ENCODE peak calls at places on chromosomes 3 and 15, in eight cellular contexts. A is RWPE1, D is GM12865, H is AG04449, O is WTC11, L is lower lobe of right lung, J is progenitor cell of endocrine pancreas, M is GM20000. Z is an unnamed sample.

GRCh38 chr15:101579766-101580165 is 72.4 kb downstream of the TM2D3 start:
- DNase-seq in A (peak), D (peak), H (no peak), O (no peak), L (no peak), J (no peak), M (no peak), Z (peak)

GRCh38 chr3:63979093-63979492 is 44.2 kb downstream of the PSMD6 start:
- DNase-seq in A (no peak), D (no peak), H (no peak), O (no peak), L (no peak), J (no peak), M (no peak), Z (no peak)

GRCh38 chr3:171123913-171124312 is 97.4 kb upstream of the SLC2A2 start:
- DNase-seq in A (no peak), D (no peak), H (no peak), O (no peak), L (no peak), J (no peak), M (no peak), Z (no peak)

GRCh38 chr3:110198717-110199587 is 861.6 kb upstream of the DPPA4 start:
- DNase-seq in A (no peak), D (no peak), H (no peak), O (no peak), L (peak), J (no peak), M (no peak), Z (no peak)

GRCh38 chr15:29312387-29312786 is 42.8 kb upstream of the NSMCE3 start:
- DNase-seq in A (no peak), D (peak), H (peak), O (no peak), L (no peak), J (no peak), M (no peak), Z (no peak)

GRCh38 chr3:11626084-11626463 is 17.6 kb downstream of the VGLL4 start:
- DNase-seq in A (no peak), D (peak), H (no peak), O (no peak), L (no peak), J (no peak), M (peak), Z (no peak)

GRCh38 chr3:67357610-67358458 is 296.6 kb downstream of the SUCLG2 start:
- DNase-seq in A (peak), D (peak), H (no peak), O (peak), L (no peak), J (no peak), M (peak), Z (peak)

GRCh38 chr3:2156244-2156847 is 57.7 kb downstream of the CNTN4 start:
- DNase-seq in A (no peak), D (peak), H (no peak), O (peak), L (no peak), J (peak), M (peak), Z (peak)

GRCh38 chr3:53320697-53321096 is 26.6 kb downstream of the DCP1A start:
- DNase-seq in A (no peak), D (no peak), H (no peak), O (no peak), L (no peak), J (no peak), M (no peak), Z (peak)

GRCh38 chr3:160451602-160452001 is 2.0 kb upstream of the TRIM59 start:
- DNase-seq in A (no peak), D (no peak), H (no peak), O (no peak), L (no peak), J (no peak), M (no peak), Z (no peak)

GRCh38 chr15:64146041-64146440 is 5.5 kb upstream of the SNX22 start:
- DNase-seq in A (no peak), D (no peak), H (no peak), O (no peak), L (no peak), J (no peak), M (no peak), Z (no peak)

GRCh38 chr15:94441782-94442181 is 210.4 kb downstream of the MCTP2 start:
- DNase-seq in A (no peak), D (no peak), H (no peak), O (no peak), L (no peak), J (no peak), M (no peak), Z (no peak)

GRCh38 chr3:150059729-150060128 is 89.0 kb upstream of the PFN2 start:
- DNase-seq in A (no peak), D (no peak), H (no peak), O (no peak), L (no peak), J (no peak), M (no peak), Z (no peak)
- TF ChIP-seq CTCF in A (no peak), D (no peak), H (no peak), O (no peak), L (no peak), J (no peak), M (no peak), Z (no peak)

GRCh38 chr15:85005319-85005718 is 23.7 kb downstream of the PDE8A start:
- DNase-seq in A (no peak), D (no peak), H (no peak), O (no peak), L (no peak), J (no peak), M (no peak), Z (no peak)
- TF ChIP-seq CTCF in A (no peak), D (no peak), H (no peak), O (no peak), L (no peak), J (peak), M (no peak), Z (no peak)

GRCh38 chr3:60707452-60708020 is 543.7 kb downstream of the FHIT start:
- DNase-seq in A (no peak), D (no peak), H (no peak), O (no peak), L (no peak), J (no peak), M (no peak), Z (no peak)
- TF ChIP-seq CTCF in A (no peak), D (no peak), H (no peak), O (no peak), L (no peak), J (no peak), M (no peak), Z (no peak)

DNA sequence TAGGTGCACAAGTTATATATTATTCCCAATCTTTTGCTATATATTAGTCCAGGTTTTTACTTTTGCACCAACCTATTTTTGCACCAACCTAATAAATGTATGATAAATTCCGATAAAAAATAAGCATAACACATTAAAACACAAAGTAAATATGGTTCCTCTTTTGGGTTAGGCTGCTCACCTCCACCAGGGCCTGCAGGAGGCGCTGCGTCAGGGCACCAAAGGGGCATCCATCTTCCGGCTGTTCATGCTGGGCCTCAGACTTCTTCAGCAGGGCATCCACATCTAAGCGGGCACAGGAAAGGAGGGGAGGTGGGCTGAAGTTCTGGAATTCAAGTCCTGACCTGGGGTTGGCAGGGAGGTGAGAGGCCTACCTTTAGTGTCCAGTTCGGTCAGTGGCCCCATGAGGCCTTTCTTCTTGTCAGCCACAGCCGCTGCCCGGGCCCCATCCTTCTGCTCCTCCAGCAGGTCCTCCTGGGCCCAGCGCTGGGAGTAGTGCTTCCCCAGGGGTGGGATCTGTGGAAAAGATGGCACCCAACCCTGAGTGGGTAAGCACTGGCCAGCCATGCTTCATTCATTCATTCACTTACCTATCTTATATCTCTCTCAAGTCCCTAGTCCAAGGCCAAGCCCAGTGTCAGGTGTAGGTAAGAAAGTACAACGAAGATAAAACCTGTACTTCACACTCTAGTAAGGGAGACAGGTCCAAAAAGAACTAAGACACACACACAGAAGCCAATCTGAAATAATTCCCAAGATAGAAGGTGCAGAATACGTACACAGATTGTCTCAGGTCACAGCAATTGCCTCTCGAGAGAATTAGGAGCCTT is 5.2 kb downstream of the TADA3 start:
- DNase-seq in A (no peak), D (no peak), H (no peak), O (no peak), L (no peak), J (no peak), M (no peak), Z (no peak)
- TF ChIP-seq CTCF in A (peak), D (peak), H (peak), O (peak), L (peak), J (peak), M (peak), Z (peak)

GRCh38 chr3:107740992-107741896 is 218.5 kb downstream of the BBX start:
- DNase-seq in A (peak), D (peak), H (no peak), O (no peak), L (no peak), J (no peak), M (no peak), Z (peak)
- TF ChIP-seq CTCF in A (peak), D (peak), H (peak), O (peak), L (peak), J (peak), M (peak), Z (peak)

GRCh38 chr3:9080165-9080564 is 116.9 kb upstream of the RAD18 start:
- DNase-seq in A (peak), D (peak), H (no peak), O (no peak), L (no peak), J (no peak), M (no peak), Z (peak)

GRCh38 chr3:9081201-9081818 is 118.0 kb upstream of the RAD18 start:
- DNase-seq in A (no peak), D (no peak), H (no peak), O (no peak), L (no peak), J (no peak), M (no peak), Z (no peak)

GRCh38 chr3:9079674-9080073 is 116.4 kb upstream of the RAD18 start:
- DNase-seq in A (peak), D (peak), H (no peak), O (no peak), L (no peak), J (no peak), M (no peak), Z (peak)

GRCh38 chr3:9076985-9077384 is 113.7 kb upstream of the RAD18 start:
- DNase-seq in A (no peak), D (no peak), H (no peak), O (no peak), L (no peak), J (no peak), M (no peak), Z (no peak)

GRCh38 chr3:9078561-9079240 is 115.4 kb upstream of the RAD18 start:
- DNase-seq in A (no peak), D (peak), H (no peak), O (no peak), L (no peak), J (no peak), M (peak), Z (no peak)
- TF ChIP-seq CTCF in A (no peak), D (no peak), H (no peak), O (no peak), L (no peak), J (peak), M (peak), Z (no peak)

DNA sequence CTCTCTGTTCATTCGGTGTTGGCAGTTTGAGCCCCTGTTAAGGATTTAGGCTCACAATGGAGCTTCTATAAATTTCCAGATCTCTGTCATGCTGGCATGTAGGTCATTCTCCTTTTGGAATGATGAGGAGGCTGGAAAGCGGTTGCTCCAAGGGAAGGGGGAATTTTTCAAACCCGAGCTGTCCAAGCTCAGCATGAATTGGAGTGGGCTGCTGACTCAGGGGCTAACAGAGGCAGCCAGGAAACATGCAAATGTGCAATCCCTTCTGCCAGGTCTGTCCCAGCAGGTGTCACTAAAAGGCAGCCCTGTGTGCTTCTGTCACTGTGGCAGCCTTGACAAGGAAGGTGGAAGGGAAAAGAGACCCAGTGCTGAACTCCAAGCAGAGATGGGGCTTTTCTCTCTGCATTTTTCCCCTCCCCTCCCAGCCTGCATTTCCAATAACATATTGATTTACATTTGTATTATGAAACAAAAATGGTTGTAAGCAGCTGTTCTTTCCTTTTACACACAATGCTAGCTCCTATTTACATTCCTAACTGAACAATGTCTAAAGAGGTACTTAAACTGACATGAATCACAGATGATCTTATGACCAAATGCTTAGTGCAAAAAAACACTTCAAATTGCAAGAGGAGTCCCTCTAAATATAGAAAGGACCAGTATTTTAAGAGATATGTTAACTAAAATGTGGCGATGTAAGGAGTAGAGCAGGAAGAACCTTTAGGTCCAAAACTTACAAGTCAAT is 84.4 kb upstream of the ATP10A start:
- DNase-seq in A (no peak), D (no peak), H (no peak), O (peak), L (no peak), J (no peak), M (no peak), Z (no peak)
- TF ChIP-seq CTCF in A (no peak), D (peak), H (peak), O (no peak), L (no peak), J (peak), M (no peak), Z (no peak)

GRCh38 chr3:133042778-133043177 is 4.6 kb downstream of the TMEM108 start:
- DNase-seq in A (no peak), D (no peak), H (no peak), O (no peak), L (no peak), J (no peak), M (no peak), Z (no peak)

GRCh38 chr3:133041524-133041829 is 3.3 kb downstream of the TMEM108 start:
- DNase-seq in A (no peak), D (no peak), H (no peak), O (no peak), L (no peak), J (no peak), M (no peak), Z (no peak)

GRCh38 chr3:133038089-133038730 is at the start of gene TMEM108:
- DNase-seq in A (peak), D (no peak), H (no peak), O (peak), L (peak), J (peak), M (peak), Z (no peak)

GRCh38 chr3:133038731-133039398 is 674 bp downstream of the TMEM108 start:
- DNase-seq in A (peak), D (no peak), H (no peak), O (peak), L (peak), J (peak), M (peak), Z (no peak)

DNA sequence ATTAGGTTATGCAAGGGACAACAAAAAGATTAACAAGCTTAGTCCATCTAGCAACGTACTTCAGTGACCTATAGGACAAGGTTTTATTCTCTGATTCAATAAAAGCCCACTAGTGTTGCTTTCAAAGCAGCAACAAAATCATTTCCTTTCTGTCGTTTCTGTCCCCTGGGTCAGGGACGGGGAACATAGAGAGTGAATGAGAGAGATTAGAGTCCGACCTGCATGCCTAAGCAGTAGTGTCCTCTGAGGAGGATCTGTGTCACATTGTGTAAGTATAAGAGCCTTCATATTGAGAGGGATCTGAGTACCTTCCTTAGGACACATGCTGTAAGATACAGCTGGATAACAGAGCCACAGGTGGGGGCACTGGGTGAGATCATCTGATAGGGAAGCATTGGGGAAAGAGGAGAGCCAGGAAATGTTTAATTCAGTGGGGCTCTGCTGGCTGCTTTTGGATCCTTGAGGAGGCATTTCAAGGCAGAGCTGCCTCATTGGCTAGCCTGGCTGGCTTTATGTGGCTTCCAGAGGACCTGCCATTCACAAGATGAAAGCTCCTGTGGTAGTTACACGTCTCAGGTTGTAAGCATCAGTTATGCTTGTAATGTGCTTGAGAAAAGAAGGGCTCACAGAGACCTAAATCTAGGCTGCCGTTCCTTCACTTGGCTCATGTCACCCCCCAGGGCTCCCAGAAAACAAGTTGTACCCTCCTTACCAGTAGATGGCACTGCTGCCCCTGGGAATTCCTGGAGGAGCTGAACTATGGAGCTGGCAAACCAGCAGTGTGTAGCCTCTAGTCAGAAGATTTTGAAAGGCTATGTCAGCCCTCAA is 2.7 kb downstream of the TMEM108 start:
- DNase-seq in A (peak), D (peak), H (peak), O (peak), L (peak), J (peak), M (peak), Z (peak)
- TF ChIP-seq CTCF in A (peak), D (peak), H (peak), O (peak), L (peak), J (peak), M (peak), Z (peak)